ENCODE peak calls at places on chromosomes 5 and 9, in four cellular contexts. A is MM.1S, V is HCT116, T is PC-3. B is an unnamed sample.

GRCh38 chr5:140038373-140038957 is 4.6 kb downstream of the NRG2 start:
- DNase-seq in T (no peak), V (no peak), A (peak), B (peak)

GRCh38 chr5:144395704-144396103 is 225.0 kb downstream of the KCTD16 start:
- DNase-seq in V (no peak), A (peak), T (no peak), B (no peak)

GRCh38 chr5:54083245-54083644 is 227.1 kb downstream of the ARL15 start:
- DNase-seq in T (no peak), V (no peak), A (no peak), B (no peak)

GRCh38 chr9:113462781-113463286 is 693 bp upstream of the RGS3 start:
- DNase-seq in V (no peak), T (no peak), A (peak), B (no peak)

GRCh38 chr9:35697486-35697885 is 7.8 kb upstream of the TPM2 start:
- DNase-seq in V (no peak), T (no peak), A (no peak), B (no peak)

GRCh38 chr9:135536166-135536565 is 9.8 kb upstream of the OBP2A start:
- DNase-seq in A (peak), V (no peak), T (no peak), B (no peak)

GRCh38 chr5:42680035-42680434 is 76.6 kb upstream of the CCDC152 start:
- DNase-seq in A (no peak), V (no peak), T (no peak), B (peak)

GRCh38 chr5:96629774-96630173 is 32.4 kb upstream of the CAST start:
- DNase-seq in A (no peak), T (peak), V (peak), B (peak)

GRCh38 chr9:13939129-13939528 is 374.8 kb downstream of the NFIB start:
- DNase-seq in T (peak), V (no peak), A (peak), B (peak)

GRCh38 chr9:90003046-90003355 is 398.2 kb downstream of the GADD45G start:
- DNase-seq in V (no peak), T (no peak), A (no peak), B (no peak)

GRCh38 chr5:150658699-150659265 is 2.3 kb upstream of the MYOZ3 start:
- DNase-seq in A (no peak), V (no peak), T (no peak), B (no peak)

GRCh38 chr5:146805099-146805498 is 73.5 kb downstream of the PPP2R2B start:
- DNase-seq in T (peak), V (no peak), A (no peak), B (no peak)

GRCh38 chr5:107072967-107073366 is 597.8 kb downstream of the EFNA5 start:
- DNase-seq in A (no peak), V (no peak), T (no peak), B (no peak)

GRCh38 chr5:127988149-127988755 is 95.3 kb upstream of the SLC12A2 start:
- DNase-seq in T (peak), A (no peak), V (peak), B (peak)

GRCh38 chr5:106312360-106312759 is 1358.4 kb downstream of the EFNA5 start:
- DNase-seq in A (no peak), V (no peak), T (peak), B (no peak)

GRCh38 chr9:118108971-118109370 is 404.8 kb downstream of the TLR4 start:
- DNase-seq in T (no peak), V (no peak), A (no peak), B (peak)

GRCh38 chr5:39116347-39116899 is 42.2 kb upstream of the RICTOR start:
- DNase-seq in V (no peak), A (no peak), T (no peak), B (no peak)

GRCh38 chr9:37984278-37984671 is 80.3 kb upstream of the SLC25A51 start:
- DNase-seq in V (no peak), T (no peak), A (no peak), B (no peak)

GRCh38 chr9:37986771-37987258 is 82.2 kb downstream of the SHB start:
- DNase-seq in A (no peak), V (no peak), T (no peak), B (no peak)

GRCh38 chr9:37983381-37984067 is 79.6 kb upstream of the SLC25A51 start:
- DNase-seq in T (no peak), A (no peak), V (no peak), B (no peak)

GRCh38 chr9:37986001-37986400 is 82.1 kb upstream of the SLC25A51 start:
- DNase-seq in V (no peak), T (no peak), A (no peak), B (no peak)

DNA sequence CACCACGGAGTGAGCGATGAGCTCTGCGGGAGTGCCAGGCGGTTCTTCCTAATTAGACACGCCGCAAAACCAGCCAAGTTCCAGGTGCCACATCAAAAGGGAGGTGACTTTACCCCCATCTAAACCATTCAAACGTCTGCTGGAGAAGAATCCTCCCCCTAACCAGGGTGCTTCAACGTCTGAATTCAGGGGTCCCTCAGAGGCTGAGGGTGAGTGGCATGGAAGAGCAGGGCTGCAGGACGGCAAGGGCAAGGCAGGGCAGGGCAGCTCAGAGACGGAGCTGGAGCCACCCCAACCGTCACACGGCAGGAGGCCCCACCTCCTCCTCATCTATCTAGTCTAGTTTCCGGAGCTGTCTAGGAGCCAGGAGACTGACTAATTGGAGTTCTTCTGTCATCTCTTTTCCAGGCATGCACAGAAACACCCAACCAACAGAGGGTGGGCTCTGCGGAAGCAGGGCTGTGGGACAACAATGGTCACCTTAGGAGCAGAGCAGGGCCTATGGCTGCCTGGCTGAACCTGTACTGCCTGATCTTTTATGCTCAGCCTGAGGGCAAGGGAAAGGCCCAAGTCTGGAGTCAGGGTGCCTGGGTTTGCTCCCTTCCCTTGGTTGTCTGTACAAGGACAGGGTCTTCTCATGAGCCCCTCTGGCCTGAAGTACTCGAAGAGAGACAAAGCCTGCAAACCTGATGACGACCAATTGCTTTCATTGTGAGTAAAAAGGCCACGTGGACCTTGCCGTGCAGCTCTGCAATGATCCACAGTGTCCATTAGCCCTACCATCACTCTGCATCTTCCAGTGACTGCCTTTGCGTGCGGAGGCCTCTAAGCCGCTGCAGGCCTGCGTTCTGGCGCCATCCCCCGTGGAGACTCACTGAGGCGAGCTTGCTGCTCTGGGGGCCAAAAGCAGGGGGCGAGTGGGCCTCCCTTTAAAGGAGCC is 81.0 kb upstream of the SLC25A51 start:
- DNase-seq in T (peak), V (no peak), A (no peak), B (peak)
- TF ChIP-seq CTCF in T (no peak), V (no peak), A (no peak), B (no peak)

DNA sequence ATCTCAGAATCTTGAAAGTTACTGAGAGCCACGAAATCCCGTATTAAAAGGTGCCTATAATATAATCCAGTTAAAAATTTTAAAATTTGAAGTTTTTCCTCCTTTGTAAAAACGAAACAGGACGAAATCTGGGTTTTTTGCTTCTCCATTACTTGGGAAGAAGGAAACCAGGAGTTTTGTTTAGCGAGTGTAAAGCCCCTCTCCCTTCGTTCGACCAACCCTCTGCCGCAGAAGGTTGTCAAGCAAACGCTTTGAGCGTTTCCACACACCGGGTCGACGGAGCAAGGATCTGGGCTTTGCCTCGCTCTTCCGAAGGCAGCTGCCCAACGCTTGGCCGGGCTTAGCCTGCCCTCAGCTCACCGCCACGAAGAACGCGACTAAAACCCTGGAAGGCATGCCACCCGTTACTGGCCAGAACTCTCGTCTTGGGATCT is 1.6 kb upstream of the FOXE1 start:
- DNase-seq in V (no peak), A (no peak), T (no peak), B (no peak)
- TF ChIP-seq EZH2 in V (no peak), A (no peak), T (no peak), B (peak)

DNA sequence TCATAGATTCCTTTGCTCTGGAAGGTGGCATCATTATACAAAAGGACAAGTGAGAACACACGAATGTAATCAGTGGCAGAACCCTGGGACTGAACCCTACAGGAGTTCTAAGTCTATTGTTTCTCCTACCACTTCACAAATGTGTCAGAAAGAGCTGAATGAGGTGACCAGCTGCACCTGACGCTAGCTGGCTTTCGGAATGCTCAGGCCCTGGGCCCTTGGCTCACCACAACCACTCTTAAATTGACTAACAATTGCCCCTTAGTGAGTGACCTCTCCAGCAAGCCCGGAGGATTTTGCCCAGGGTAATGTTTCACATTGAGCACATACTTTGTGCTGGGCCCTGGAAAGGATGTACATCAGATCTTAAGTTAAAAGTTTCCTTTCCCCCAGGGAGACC is 41.2 kb upstream of the ABCA1 start:
- DNase-seq in V (no peak), A (no peak), T (no peak), B (no peak)
- TF ChIP-seq CTCF in V (no peak), A (no peak), T (no peak), B (no peak)

GRCh38 chr9:132588098-132588497 is 5.7 kb downstream of the BARHL1 start:
- DNase-seq in A (no peak), T (no peak), V (no peak), B (no peak)
- TF ChIP-seq EZH2 in A (no peak), T (no peak), V (no peak), B (peak)

GRCh38 chr9:6689893-6690634 is 44.5 kb upstream of the GLDC start:
- DNase-seq in V (no peak), A (no peak), T (no peak), B (no peak)

GRCh38 chr9:6681957-6682501 is 36.5 kb upstream of the GLDC start:
- DNase-seq in T (no peak), A (no peak), V (no peak), B (no peak)

GRCh38 chr9:6687180-6687579 is 41.7 kb upstream of the GLDC start:
- DNase-seq in A (no peak), V (no peak), T (no peak), B (no peak)

GRCh38 chr9:6681147-6681956 is 35.8 kb upstream of the GLDC start:
- DNase-seq in A (peak), T (peak), V (peak), B (peak)

GRCh38 chr9:6686396-6686795 is 40.9 kb upstream of the GLDC start:
- DNase-seq in A (no peak), V (no peak), T (peak), B (peak)
- TF ChIP-seq CTCF in A (peak), V (no peak), T (peak), B (peak)

GRCh38 chr5:1010181-1010510 is 1.5 kb downstream of the NKD2 start:
- DNase-seq in V (no peak), A (no peak), T (peak), B (no peak)

GRCh38 chr5:1008451-1009358 is at the start of gene NKD2:
- DNase-seq in V (no peak), A (peak), T (peak), B (no peak)

GRCh38 chr5:1011226-1011631 is 2.6 kb downstream of the NKD2 start:
- DNase-seq in V (no peak), A (peak), T (peak), B (no peak)

GRCh38 chr5:1010641-1011046 is 2.0 kb downstream of the NKD2 start:
- DNase-seq in A (peak), V (no peak), T (no peak), B (no peak)

GRCh38 chr5:1009359-1010180 is 968 bp downstream of the NKD2 start:
- DNase-seq in A (no peak), V (no peak), T (no peak), B (no peak)
- TF ChIP-seq EZH2 in A (no peak), V (no peak), T (no peak), B (peak)

GRCh38 chr5:133387091-133387490 is 225.2 kb downstream of the FSTL4 start:
- DNase-seq in T (peak), V (no peak), A (no peak), B (no peak)
- TF ChIP-seq CTCF in T (no peak), V (no peak), A (no peak), B (no peak)